ENCODE peak calls at places on chromosomes 7 and 10, in four cellular contexts. A is fibroblast of mammary gland, F is WTC11, M is H9. U is an unnamed sample.

GRCh38 chr7:22190736-22191135 is 166.2 kb downstream of the RAPGEF5 start:
- DNase-seq in A (no peak), F (no peak), M (no peak), U (no peak)

GRCh38 chr10:101120884-101121660 is 10.0 kb upstream of the TLX1 start:
- DNase-seq in A (no peak), F (no peak), M (peak), U (no peak)

GRCh38 chr10:103915794-103916193 is 2.2 kb downstream of the STN1 start:
- DNase-seq in A (no peak), F (no peak), M (no peak), U (no peak)

GRCh38 chr10:58150290-58150689 is 117.4 kb downstream of the IPMK start:
- DNase-seq in A (no peak), F (no peak), M (no peak), U (no peak)

GRCh38 chr10:31317171-31317570 is 1.8 kb upstream of the ZEB1 start:
- DNase-seq in A (no peak), F (no peak), M (no peak), U (no peak)

GRCh38 chr7:91264083-91264923 is at the start of gene FZD1:
- DNase-seq in A (peak), F (peak), M (peak), U (peak)

GRCh38 chr7:151611878-151612277 is 92.2 kb upstream of the RHEB start:
- DNase-seq in A (no peak), F (no peak), M (no peak), U (no peak)

GRCh38 chr7:134798155-134798554 is 18.7 kb downstream of the CALD1 start:
- DNase-seq in A (peak), F (no peak), M (no peak), U (no peak)

GRCh38 chr10:1989090-1989489 is 251.8 kb upstream of the ADARB2 start:
- DNase-seq in A (no peak), F (no peak), M (no peak), U (no peak)

GRCh38 chr10:12412671-12413368 is 63.5 kb downstream of the CAMK1D start:
- DNase-seq in A (no peak), F (no peak), M (no peak), U (no peak)

GRCh38 chr10:78815702-78816334 is 252.9 kb upstream of the ZMIZ1 start:
- DNase-seq in A (no peak), F (no peak), M (no peak), U (no peak)

GRCh38 chr10:70603439-70603778 is 868 bp upstream of the PRF1 start:
- DNase-seq in A (no peak), F (no peak), M (no peak), U (peak)

GRCh38 chr10:19888061-19888660 is 71.9 kb downstream of the PLXDC2 start:
- DNase-seq in A (no peak), F (no peak), M (no peak), U (no peak)

GRCh38 chr7:47474937-47475879 is 106.7 kb downstream of the TNS3 start:
- DNase-seq in A (peak), F (peak), M (peak), U (no peak)

GRCh38 chr7:107768263-107768662 is 24.3 kb downstream of the CBLL1 start:
- DNase-seq in A (peak), F (no peak), M (no peak), U (no peak)

GRCh38 chr7:16484453-16485158 is 19.1 kb upstream of the SOSTDC1 start:
- DNase-seq in A (peak), F (no peak), M (no peak), U (no peak)

GRCh38 chr7:153401795-153402720 is 642.5 kb downstream of the ACTR3B start:
- DNase-seq in A (no peak), F (no peak), M (no peak), U (no peak)

GRCh38 chr7:128841961-128842673 is 11.9 kb downstream of the FLNC start:
- DNase-seq in A (peak), F (peak), M (peak), U (no peak)

GRCh38 chr10:132595021-132595420 is 57.4 kb downstream of the INPP5A start:
- DNase-seq in A (no peak), F (no peak), M (no peak), U (no peak)

GRCh38 chr7:158289761-158290523 is 297.7 kb downstream of the PTPRN2 start:
- DNase-seq in A (no peak), F (no peak), M (peak), U (no peak)

GRCh38 chr10:99365311-99365710 is 36.2 kb downstream of the CNNM1 start:
- DNase-seq in A (no peak), F (no peak), M (no peak), U (no peak)

GRCh38 chr10:130560573-130560972 is 424.4 kb downstream of the GLRX3 start:
- DNase-seq in A (no peak), F (no peak), M (peak), U (no peak)

GRCh38 chr7:25968205-25968993 is 183.6 kb upstream of the NFE2L3 start:
- DNase-seq in A (no peak), F (no peak), M (no peak), U (no peak)

GRCh38 chr10:51302316-51302715 is 228.0 kb downstream of the PRKG1 start:
- DNase-seq in A (peak), F (no peak), M (no peak), U (no peak)

GRCh38 chr7:135111379-135111778 is 36.5 kb upstream of the TMEM140 start:
- DNase-seq in A (peak), F (no peak), M (no peak), U (no peak)

GRCh38 chr7:137880432-137880831 is 33.7 kb upstream of the DGKI start:
- DNase-seq in A (peak), F (no peak), M (no peak), U (no peak)

GRCh38 chr7:91288208-91288824 is 24.1 kb downstream of the FZD1 start:
- DNase-seq in A (peak), F (peak), M (peak), U (no peak)

GRCh38 chr7:41931263-41931646 is 228.4 kb upstream of the INHBA start:
- DNase-seq in A (no peak), F (no peak), M (no peak), U (no peak)

GRCh38 chr10:13669182-13669860 is 82.6 kb downstream of the PRPF18 start:
- DNase-seq in A (no peak), F (no peak), M (no peak), U (no peak)

DNA sequence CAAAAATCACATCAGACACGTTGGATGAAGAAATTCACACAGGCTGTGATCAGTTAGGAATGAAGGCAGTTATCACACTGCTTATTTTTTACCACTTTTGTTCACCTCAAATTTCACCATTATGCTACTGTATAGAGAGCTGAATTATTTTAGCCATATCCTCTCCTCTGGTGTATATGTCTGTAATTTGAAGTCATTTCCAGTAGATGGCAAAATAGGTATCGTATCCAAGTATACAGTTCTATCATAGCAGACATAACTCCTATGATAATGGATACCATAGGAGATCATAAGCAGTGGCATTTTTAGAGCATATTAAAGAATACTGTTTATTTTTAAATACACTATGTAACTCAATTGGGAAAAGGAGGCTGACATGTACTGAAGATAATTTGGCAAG is 909.7 kb downstream of the DNAJB9 start:
- DNase-seq in A (no peak), F (no peak), M (no peak), U (no peak)
- TF ChIP-seq CTCF in A (no peak), F (no peak), M (no peak), U (peak)

GRCh38 chr10:96465599-96465998 is 48.1 kb downstream of the TLL2 start:
- DNase-seq in A (no peak), F (no peak), M (no peak), U (no peak)

GRCh38 chr10:96473866-96474265 is 39.9 kb downstream of the TLL2 start:
- DNase-seq in A (no peak), F (no peak), M (no peak), U (no peak)

GRCh38 chr10:96468845-96469244 is 44.9 kb downstream of the TLL2 start:
- DNase-seq in A (peak), F (no peak), M (no peak), U (no peak)

DNA sequence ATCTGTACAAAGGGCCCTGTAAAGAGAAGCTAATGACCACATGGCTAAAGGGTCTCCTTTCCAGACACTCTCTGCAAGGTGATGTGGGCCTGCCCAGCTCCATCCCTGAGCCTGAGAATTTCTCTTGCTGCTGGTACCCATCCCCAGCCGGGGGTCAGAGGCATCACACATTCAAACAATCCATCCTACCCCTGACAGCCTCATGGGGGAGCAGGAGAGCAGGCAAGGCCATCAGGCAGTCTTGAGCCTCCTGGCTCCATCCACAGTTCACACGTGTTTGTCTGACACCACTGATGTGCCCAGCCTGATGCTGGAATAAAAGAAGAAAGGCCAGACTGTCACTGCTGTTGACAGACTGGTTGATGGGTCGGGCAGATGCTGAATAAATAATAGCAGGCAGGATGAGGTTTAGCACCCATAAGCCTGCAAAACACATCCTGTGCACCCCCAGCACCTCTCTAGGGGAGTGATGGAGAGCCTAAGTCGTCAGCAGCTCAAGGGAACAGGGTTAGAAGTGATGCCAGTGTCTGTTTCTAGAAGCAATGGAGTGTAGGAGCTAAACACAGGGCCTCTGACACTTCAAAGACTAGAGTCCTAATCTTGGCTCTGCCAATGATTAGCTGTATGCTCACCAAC is 43.5 kb downstream of the TLL2 start:
- DNase-seq in A (peak), F (peak), M (peak), U (no peak)
- TF ChIP-seq CTCF in A (peak), F (peak), M (peak), U (peak)

DNA sequence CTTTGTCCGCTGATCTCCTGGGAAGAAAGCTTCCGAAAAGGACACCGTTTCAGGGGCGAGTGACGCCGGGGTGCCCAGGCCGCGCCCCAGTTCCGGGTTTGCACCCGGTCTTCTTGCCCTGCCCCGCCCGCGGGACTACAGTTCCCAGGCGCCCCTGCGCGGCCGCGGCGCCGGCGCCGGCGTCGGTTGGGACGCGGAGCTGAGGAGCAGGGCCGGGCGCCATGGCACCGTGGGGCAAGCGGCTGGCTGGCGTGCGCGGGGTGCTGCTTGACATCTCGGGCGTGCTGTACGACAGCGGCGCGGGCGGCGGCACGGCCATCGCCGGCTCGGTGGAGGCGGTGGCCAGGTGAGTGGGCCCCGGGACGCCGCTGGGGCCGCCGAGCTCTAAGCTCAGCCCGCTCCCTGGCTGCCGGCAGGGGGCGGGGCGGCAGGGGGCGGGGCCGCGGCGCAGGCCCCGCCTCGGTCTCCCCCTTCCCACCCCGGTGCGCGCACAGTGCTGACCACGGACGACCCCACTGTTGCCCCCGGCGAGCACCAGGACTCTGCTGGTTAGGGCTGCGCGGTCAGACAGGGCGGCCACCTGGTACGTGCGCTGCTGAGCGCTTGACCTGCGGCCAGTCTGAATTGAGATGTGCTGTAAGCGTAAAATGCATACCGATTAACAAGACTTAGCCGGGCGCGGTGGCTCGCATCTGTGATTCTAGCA is at the start of gene LHPP:
- DNase-seq in A (peak), F (peak), M (peak), U (peak)
- TF ChIP-seq CTCF in A (no peak), F (peak), M (peak), U (peak)

DNA sequence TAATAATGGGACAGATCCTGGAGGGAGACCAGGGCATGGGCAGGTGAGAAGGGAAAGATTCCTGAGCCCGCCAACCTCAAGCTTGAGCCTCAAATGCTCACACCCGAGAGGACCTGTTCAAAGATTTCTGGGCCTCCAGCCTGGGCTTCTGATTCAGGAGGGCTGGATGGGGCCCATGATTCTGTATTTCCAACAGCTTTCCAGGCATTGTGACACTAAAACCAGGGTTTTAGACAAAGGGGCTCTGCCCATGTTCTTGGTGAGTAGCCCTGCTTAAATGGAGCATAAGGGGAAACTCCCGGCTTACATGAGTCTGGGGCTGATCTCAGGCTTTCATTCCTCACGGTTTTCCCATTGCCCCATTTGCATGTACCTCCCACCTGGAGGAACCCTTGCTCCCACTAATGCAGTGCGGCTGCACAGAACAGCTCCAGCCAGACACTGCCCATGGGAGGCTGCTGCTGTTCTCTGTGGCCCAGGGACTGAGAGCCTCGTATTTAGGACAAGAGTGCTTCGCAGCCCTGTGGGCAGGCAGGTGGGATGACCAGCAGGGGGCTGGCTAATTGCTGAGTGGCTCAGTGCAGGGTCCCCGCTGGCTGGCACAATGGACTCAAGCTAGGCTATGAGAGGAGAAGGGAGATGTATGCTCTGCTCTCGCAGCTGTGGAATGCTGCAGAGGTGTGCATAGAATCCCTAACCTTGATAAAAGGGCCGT is 135.3 kb upstream of the COBL start:
- DNase-seq in A (no peak), F (peak), M (peak), U (no peak)
- TF ChIP-seq CTCF in A (no peak), F (peak), M (peak), U (peak)

GRCh38 chr10:117318909-117319308 is 56.3 kb downstream of the PDZD8 start:
- DNase-seq in A (peak), F (no peak), M (no peak), U (no peak)
- TF ChIP-seq CTCF in A (peak), F (no peak), M (peak), U (peak)

DNA sequence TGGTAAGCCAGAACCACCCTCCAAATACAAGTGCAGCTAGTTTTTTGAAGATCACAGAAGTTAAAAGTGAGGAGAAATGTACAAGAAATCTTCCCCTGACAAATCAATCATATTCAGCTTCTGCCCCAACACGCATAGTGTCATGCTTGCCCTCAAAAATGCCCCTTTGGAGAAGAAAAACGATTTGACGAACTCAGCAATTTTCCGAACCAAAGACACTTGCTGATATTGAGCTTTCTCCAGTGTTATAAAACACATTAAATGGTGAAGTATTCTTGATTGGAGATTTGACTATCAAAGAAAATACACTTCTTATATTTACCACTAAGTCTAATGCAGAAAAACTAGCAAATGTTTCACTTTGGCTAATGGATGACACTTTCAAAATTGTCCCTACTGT is 195.5 kb downstream of the ETV1 start:
- DNase-seq in A (no peak), F (no peak), M (no peak), U (no peak)
- TF ChIP-seq CTCF in A (no peak), F (no peak), M (no peak), U (no peak)

GRCh38 chr10:114486938-114487814 is 82.9 kb upstream of the AFAP1L2 start:
- DNase-seq in A (peak), F (no peak), M (no peak), U (no peak)
- TF ChIP-seq CTCF in A (peak), F (no peak), M (peak), U (peak)

GRCh38 chr7:50632561-50633413 is 67.6 kb upstream of the DDC start:
- DNase-seq in A (peak), F (peak), M (peak), U (no peak)
- TF ChIP-seq CTCF in A (peak), F (peak), M (peak), U (peak)

GRCh38 chr10:87094373-87095240 is at the start of the genes GLUD1 and SHLD2:
- DNase-seq in A (peak), F (peak), M (peak), U (peak)
- TF ChIP-seq CTCF in A (no peak), F (no peak), M (no peak), U (no peak)

GRCh38 chr10:73646598-73647041 is 5.3 kb upstream of the MYOZ1 start:
- DNase-seq in A (no peak), F (peak), M (peak), U (no peak)

GRCh38 chr10:73648975-73649829 is 6.6 kb downstream of the SYNPO2L start:
- DNase-seq in A (no peak), F (no peak), M (no peak), U (no peak)

GRCh38 chr10:73648252-73648651 is 7.0 kb upstream of the MYOZ1 start:
- DNase-seq in A (no peak), F (peak), M (peak), U (no peak)

GRCh38 chr10:73647875-73648228 is 6.6 kb upstream of the MYOZ1 start:
- DNase-seq in A (no peak), F (no peak), M (no peak), U (no peak)

GRCh38 chr10:73647211-73647874 is 6.1 kb upstream of the MYOZ1 start:
- DNase-seq in A (peak), F (peak), M (peak), U (no peak)
- TF ChIP-seq CTCF in A (no peak), F (no peak), M (no peak), U (no peak)

U was measured in type B pancreatic cell.